ENCODE peak calls at places on chromosomes 12 and 14, in five cellular contexts. One of them, this sample, is unnamed.

GRCh38 chr12:53128780-53129747 is 25.8 kb downstream of the SOAT2 start:
- DNase-seq in PC-3: no peak
- DNase-seq in astrocyte: no peak
- DNase-seq in BJ: no peak
- DNase-seq in upper lobe of right lung: no peak
- DNase-seq in this sample: no peak

GRCh38 chr14:58243790-58244555 is 670 bp upstream of the PSMA3 start:
- DNase-seq in PC-3: peak; percentile 94
- DNase-seq in astrocyte: peak; percentile 6
- DNase-seq in BJ: no peak
- DNase-seq in upper lobe of right lung: no peak
- DNase-seq in this sample: no peak

GRCh38 chr12:2804390-2805145 is 7.9 kb upstream of the ITFG2 start:
- DNase-seq in upper lobe of right lung: no peak
- DNase-seq in PC-3: peak; percentile 15
- DNase-seq in astrocyte: peak; percentile 62
- DNase-seq in BJ: no peak
- DNase-seq in this sample: peak; percentile 61

GRCh38 chr14:61178226-61179060 is 102.7 kb downstream of the TMEM30B start:
- DNase-seq in astrocyte: peak; percentile 99
- DNase-seq in BJ: peak; percentile 96
- DNase-seq in PC-3: peak; percentile 99
- DNase-seq in upper lobe of right lung: no peak
- DNase-seq in this sample: peak; percentile 96

GRCh38 chr12:71195338-71195896 is 37.6 kb upstream of the TSPAN8 start:
- DNase-seq in astrocyte: no peak
- DNase-seq in PC-3: peak; percentile 28
- DNase-seq in BJ: no peak
- DNase-seq in upper lobe of right lung: no peak
- DNase-seq in this sample: no peak

GRCh38 chr12:118292836-118293235 is 79.9 kb downstream of the TAOK3 start:
- DNase-seq in astrocyte: no peak
- DNase-seq in upper lobe of right lung: no peak
- DNase-seq in BJ: no peak
- DNase-seq in PC-3: no peak
- DNase-seq in this sample: peak; percentile 47

GRCh38 chr12:97560766-97561165 is 98.2 kb downstream of the RMST start:
- DNase-seq in PC-3: no peak
- DNase-seq in astrocyte: no peak
- DNase-seq in upper lobe of right lung: no peak
- DNase-seq in BJ: no peak
- DNase-seq in this sample: no peak

GRCh38 chr12:108315486-108316105 is 23.5 kb downstream of the CMKLR1 start:
- DNase-seq in BJ: no peak
- DNase-seq in PC-3: no peak
- DNase-seq in astrocyte: no peak
- DNase-seq in upper lobe of right lung: peak; percentile 22
- DNase-seq in this sample: no peak

GRCh38 chr12:129258781-129259318 is 405.6 kb downstream of the GLT1D1 start:
- DNase-seq in BJ: no peak
- DNase-seq in upper lobe of right lung: no peak
- DNase-seq in PC-3: no peak
- DNase-seq in astrocyte: peak; percentile 14
- DNase-seq in this sample: no peak

GRCh38 chr12:123267991-123268843 is 3.4 kb downstream of the CDK2AP1 start:
- DNase-seq in PC-3: no peak
- DNase-seq in upper lobe of right lung: peak; percentile 70
- DNase-seq in astrocyte: peak; percentile 15
- DNase-seq in BJ: no peak
- DNase-seq in this sample: peak; percentile 13

GRCh38 chr14:59251811-59252771 is 63.6 kb downstream of the DAAM1 start:
- DNase-seq in BJ: no peak
- DNase-seq in upper lobe of right lung: no peak
- DNase-seq in PC-3: no peak
- DNase-seq in astrocyte: peak; percentile 94
- DNase-seq in this sample: peak; percentile 89

GRCh38 chr14:99971929-99972747 is 93.1 kb upstream of the EVL start:
- DNase-seq in upper lobe of right lung: peak; percentile 71
- DNase-seq in BJ: no peak
- DNase-seq in PC-3: no peak
- DNase-seq in astrocyte: no peak
- DNase-seq in this sample: no peak

GRCh38 chr14:75539562-75540478 is 17.6 kb downstream of the BATF start:
- DNase-seq in astrocyte: no peak
- DNase-seq in PC-3: no peak
- DNase-seq in upper lobe of right lung: no peak
- DNase-seq in BJ: no peak
- DNase-seq in this sample: no peak

GRCh38 chr12:72271741-72272661 is at the start of gene TRHDE:
- DNase-seq in PC-3: peak; percentile 60
- DNase-seq in astrocyte: peak; percentile 64
- DNase-seq in BJ: no peak
- DNase-seq in upper lobe of right lung: peak; percentile 79
- DNase-seq in this sample: peak; percentile 47

GRCh38 chr14:63938198-63939005 is 85.6 kb downstream of the SYNE2 start:
- DNase-seq in PC-3: no peak
- DNase-seq in upper lobe of right lung: no peak
- DNase-seq in BJ: no peak
- DNase-seq in astrocyte: no peak
- DNase-seq in this sample: no peak

GRCh38 chr12:50778663-50779590 is 15.0 kb downstream of the ATF1 start:
- DNase-seq in upper lobe of right lung: no peak
- DNase-seq in astrocyte: no peak
- DNase-seq in BJ: no peak
- DNase-seq in PC-3: no peak
- DNase-seq in this sample: no peak

GRCh38 chr14:99840774-99841305 is 47.6 kb downstream of the EML1 start:
- DNase-seq in upper lobe of right lung: no peak
- DNase-seq in astrocyte: no peak
- DNase-seq in BJ: no peak
- DNase-seq in PC-3: no peak
- DNase-seq in this sample: no peak

GRCh38 chr12:60842166-60842565 is 1246.3 kb downstream of the SLC16A7 start:
- DNase-seq in BJ: no peak
- DNase-seq in astrocyte: no peak
- DNase-seq in PC-3: no peak
- DNase-seq in upper lobe of right lung: no peak
- DNase-seq in this sample: no peak

GRCh38 chr14:36505193-36505815 is 14.7 kb downstream of the NKX2-1 start:
- DNase-seq in astrocyte: no peak
- DNase-seq in BJ: no peak
- DNase-seq in PC-3: no peak
- DNase-seq in upper lobe of right lung: peak; percentile 86
- DNase-seq in this sample: no peak

GRCh38 chr14:47596232-47596631 is 79.2 kb downstream of the MDGA2 start:
- DNase-seq in upper lobe of right lung: no peak
- DNase-seq in astrocyte: no peak
- DNase-seq in PC-3: no peak
- DNase-seq in BJ: no peak
- DNase-seq in this sample: no peak

GRCh38 chr12:94829552-94829951 is 173.9 kb downstream of the NDUFA12 start:
- DNase-seq in upper lobe of right lung: no peak
- DNase-seq in BJ: no peak
- DNase-seq in PC-3: no peak
- DNase-seq in astrocyte: no peak
- DNase-seq in this sample: no peak

GRCh38 chr12:94831081-94831747 is 172.3 kb downstream of the NDUFA12 start:
- DNase-seq in upper lobe of right lung: no peak
- DNase-seq in BJ: no peak
- DNase-seq in astrocyte: no peak
- DNase-seq in PC-3: no peak
- DNase-seq in this sample: no peak

GRCh38 chr12:94832105-94832504 is 171.4 kb downstream of the NDUFA12 start:
- DNase-seq in BJ: no peak
- DNase-seq in PC-3: no peak
- DNase-seq in upper lobe of right lung: no peak
- DNase-seq in astrocyte: no peak
- DNase-seq in this sample: no peak

GRCh38 chr12:94834036-94834625 is 169.4 kb downstream of the NDUFA12 start:
- DNase-seq in PC-3: no peak
- DNase-seq in astrocyte: no peak
- DNase-seq in upper lobe of right lung: no peak
- DNase-seq in BJ: no peak
- DNase-seq in this sample: no peak

GRCh38 chr12:94832780-94833760 is 170.4 kb downstream of the NDUFA12 start:
- DNase-seq in astrocyte: peak; percentile 26
- DNase-seq in BJ: no peak
- DNase-seq in PC-3: peak; percentile 7
- DNase-seq in upper lobe of right lung: no peak
- DNase-seq in this sample: no peak
- TF ChIP-seq CTCF in astrocyte: no peak
- TF ChIP-seq CTCF in BJ: no peak
- TF ChIP-seq CTCF in PC-3: no peak
- TF ChIP-seq CTCF in upper lobe of right lung: no peak
- TF ChIP-seq CTCF in this sample: no peak

GRCh38 chr14:50901361-50901760 is 29.5 kb downstream of the ABHD12B start:
- DNase-seq in PC-3: no peak
- DNase-seq in upper lobe of right lung: no peak
- DNase-seq in astrocyte: no peak
- DNase-seq in BJ: no peak
- DNase-seq in this sample: no peak
- TF ChIP-seq CTCF in PC-3: no peak
- TF ChIP-seq CTCF in upper lobe of right lung: no peak
- TF ChIP-seq CTCF in astrocyte: no peak
- TF ChIP-seq CTCF in BJ: no peak
- TF ChIP-seq CTCF in this sample: no peak

GRCh38 chr12:57781801-57782200 is 786 bp upstream of the TSFM start:
- DNase-seq in upper lobe of right lung: no peak
- DNase-seq in astrocyte: no peak
- DNase-seq in PC-3: no peak
- DNase-seq in BJ: no peak
- DNase-seq in this sample: no peak
- TF ChIP-seq CTCF in upper lobe of right lung: no peak
- TF ChIP-seq CTCF in astrocyte: no peak
- TF ChIP-seq CTCF in PC-3: no peak
- TF ChIP-seq CTCF in BJ: no peak
- TF ChIP-seq CTCF in this sample: no peak

DNA sequence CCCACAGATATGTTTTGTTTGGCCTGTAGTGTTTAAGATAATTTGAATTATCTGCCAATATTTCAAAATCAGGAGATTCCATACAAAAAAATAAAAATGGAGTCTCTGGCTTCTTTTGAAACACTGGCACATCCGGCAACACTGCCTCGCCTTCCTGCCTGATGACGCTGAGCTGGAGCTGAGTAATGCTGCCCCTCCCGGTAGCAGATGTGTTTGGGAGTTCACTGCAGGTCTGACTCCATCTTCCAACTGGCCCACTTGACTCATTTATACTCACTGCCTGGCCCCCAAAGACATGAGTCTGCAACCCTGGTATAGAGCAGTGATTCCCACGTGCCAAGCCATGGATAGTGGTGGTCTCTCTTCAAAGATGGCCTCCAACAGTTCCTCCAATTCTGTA is 7.4 kb downstream of the CIT start:
- DNase-seq in upper lobe of right lung: no peak
- DNase-seq in astrocyte: peak; percentile 85
- DNase-seq in PC-3: peak; percentile 80
- DNase-seq in BJ: peak; percentile 77
- DNase-seq in this sample: peak; percentile 96
- TF ChIP-seq CTCF in upper lobe of right lung: no peak
- TF ChIP-seq CTCF in astrocyte: no peak
- TF ChIP-seq CTCF in PC-3: peak; percentile 0
- TF ChIP-seq CTCF in BJ: peak; percentile 25
- TF ChIP-seq CTCF in this sample: peak; percentile 20

GRCh38 chr14:77763978-77764377 is 3.0 kb upstream of the SNW1 start:
- DNase-seq in astrocyte: no peak
- DNase-seq in PC-3: no peak
- DNase-seq in upper lobe of right lung: no peak
- DNase-seq in BJ: no peak
- DNase-seq in this sample: no peak

GRCh38 chr14:77760381-77761204 is at the start of gene SNW1:
- DNase-seq in BJ: peak; percentile 76
- DNase-seq in upper lobe of right lung: peak; percentile 95
- DNase-seq in astrocyte: peak; percentile 87
- DNase-seq in PC-3: peak; percentile 97
- DNase-seq in this sample: peak; percentile 93

GRCh38 chr14:77763316-77763715 is 2.4 kb upstream of the SNW1 start:
- DNase-seq in PC-3: no peak
- DNase-seq in astrocyte: no peak
- DNase-seq in BJ: no peak
- DNase-seq in upper lobe of right lung: no peak
- DNase-seq in this sample: no peak

GRCh38 chr14:77761205-77761931 is 412 bp upstream of the SNW1 start:
- DNase-seq in PC-3: peak; percentile 39
- DNase-seq in upper lobe of right lung: no peak
- DNase-seq in astrocyte: peak; percentile 24
- DNase-seq in BJ: peak; percentile 2
- DNase-seq in this sample: peak; percentile 65
- TF ChIP-seq CTCF in PC-3: peak; percentile 61
- TF ChIP-seq CTCF in upper lobe of right lung: peak; percentile 35
- TF ChIP-seq CTCF in astrocyte: peak; percentile 4
- TF ChIP-seq CTCF in BJ: peak; percentile 48
- TF ChIP-seq CTCF in this sample: peak; percentile 33

DNA sequence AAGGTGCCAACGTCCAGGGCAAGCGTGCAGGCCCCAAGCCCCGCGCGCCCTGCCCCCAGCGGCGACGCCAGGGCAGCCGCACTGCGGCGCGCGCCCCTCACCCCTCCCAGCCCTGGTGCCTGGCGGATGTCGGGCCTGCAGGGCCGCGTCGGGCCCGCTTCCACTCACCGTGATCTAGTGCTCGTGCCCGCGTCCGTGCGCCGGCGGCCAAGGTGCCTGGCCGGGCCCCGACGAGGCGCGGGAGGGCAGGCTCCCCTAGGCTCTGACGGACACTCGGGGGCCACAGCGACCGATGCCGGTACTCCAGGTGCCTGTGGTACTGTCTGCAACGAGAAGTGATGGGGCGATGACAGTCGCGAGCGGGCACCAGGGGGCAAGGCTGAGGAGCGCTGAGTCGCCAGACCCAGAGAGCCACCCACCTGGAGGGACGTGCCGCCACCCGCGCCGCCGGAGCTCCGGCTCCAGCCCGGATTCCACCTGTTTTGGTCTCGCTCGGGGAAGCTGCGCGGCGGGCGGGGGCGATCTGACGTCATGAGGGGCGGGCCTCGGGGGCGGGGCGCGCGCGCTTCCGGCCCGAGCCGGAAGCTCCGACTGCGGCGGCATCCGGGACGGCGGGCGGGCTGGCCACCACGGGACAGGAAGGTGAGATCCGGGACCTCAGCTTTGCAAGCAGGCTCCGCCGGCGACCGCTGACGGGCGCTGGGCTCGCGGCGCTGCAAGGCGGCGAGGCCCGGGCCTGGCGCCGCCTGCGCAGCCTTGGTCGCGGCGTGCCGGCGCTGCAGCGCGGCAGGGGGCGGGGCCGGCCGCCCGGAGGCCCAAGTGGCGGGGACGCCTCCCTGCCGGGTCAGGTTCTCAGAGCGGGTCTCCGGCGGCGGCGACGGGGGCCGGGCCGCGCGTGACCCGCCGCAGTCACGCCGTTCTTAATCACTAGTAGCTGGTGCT is at the start of the genes LYSET and MOAP1:
- DNase-seq in astrocyte: peak; percentile 73
- DNase-seq in BJ: no peak
- DNase-seq in upper lobe of right lung: peak; percentile 95
- DNase-seq in PC-3: peak; percentile 81
- DNase-seq in this sample: peak; percentile 84
- TF ChIP-seq CTCF in astrocyte: no peak
- TF ChIP-seq CTCF in BJ: no peak
- TF ChIP-seq CTCF in upper lobe of right lung: peak; percentile 37
- TF ChIP-seq CTCF in PC-3: no peak
- TF ChIP-seq CTCF in this sample: no peak

GRCh38 chr12:69566603-69567002 is 18.7 kb upstream of the CCT2 start:
- DNase-seq in PC-3: no peak
- DNase-seq in upper lobe of right lung: no peak
- DNase-seq in astrocyte: no peak
- DNase-seq in BJ: no peak
- DNase-seq in this sample: no peak
- TF ChIP-seq CTCF in PC-3: peak; percentile 27
- TF ChIP-seq CTCF in upper lobe of right lung: no peak
- TF ChIP-seq CTCF in astrocyte: no peak
- TF ChIP-seq CTCF in BJ: no peak
- TF ChIP-seq CTCF in this sample: no peak

GRCh38 chr14:97298331-97298730 is 501.1 kb downstream of the VRK1 start:
- DNase-seq in PC-3: peak; percentile 41
- DNase-seq in astrocyte: no peak
- DNase-seq in BJ: no peak
- DNase-seq in upper lobe of right lung: no peak
- DNase-seq in this sample: no peak
- TF ChIP-seq CTCF in PC-3: peak; percentile 49
- TF ChIP-seq CTCF in astrocyte: no peak
- TF ChIP-seq CTCF in BJ: no peak
- TF ChIP-seq CTCF in upper lobe of right lung: no peak
- TF ChIP-seq CTCF in this sample: no peak